ENCODE peak calls at places on chromosomes 6 and 20, in four cellular contexts. One of them, this sample, is unnamed.

GRCh38 chr6:153172815-153173214 is 41.7 kb upstream of the RGS17 start:
- DNase-seq in adrenal gland: no peak
- DNase-seq in A549: no peak
- DNase-seq in Peyer's patch: no peak
- DNase-seq in this sample: no peak

GRCh38 chr20:33789109-33789857 is 21.9 kb upstream of the CHMP4B start:
- DNase-seq in adrenal gland: peak
- DNase-seq in A549: peak
- DNase-seq in Peyer's patch: no peak
- DNase-seq in this sample: no peak

GRCh38 chr6:161215193-161215592 is 58.7 kb downstream of the AGPAT4 start:
- DNase-seq in adrenal gland: no peak
- DNase-seq in A549: no peak
- DNase-seq in Peyer's patch: no peak
- DNase-seq in this sample: peak

GRCh38 chr20:44736170-44737021 is 9.3 kb upstream of the KCNK15 start:
- DNase-seq in Peyer's patch: peak
- DNase-seq in A549: peak
- DNase-seq in adrenal gland: peak
- DNase-seq in this sample: peak

GRCh38 chr20:47535088-47535487 is 33.4 kb downstream of the NCOA3 start:
- DNase-seq in Peyer's patch: no peak
- DNase-seq in A549: peak
- DNase-seq in adrenal gland: no peak
- DNase-seq in this sample: no peak

GRCh38 chr20:36128463-36129176 is 25.9 kb upstream of the EPB41L1 start:
- DNase-seq in adrenal gland: peak
- DNase-seq in Peyer's patch: no peak
- DNase-seq in A549: peak
- DNase-seq in this sample: no peak

GRCh38 chr6:36510365-36510764 is 36.9 kb downstream of the STK38 start:
- DNase-seq in adrenal gland: no peak
- DNase-seq in Peyer's patch: no peak
- DNase-seq in A549: no peak
- DNase-seq in this sample: no peak

GRCh38 chr20:45037635-45038034 is 63.3 kb downstream of the KCNS1 start:
- DNase-seq in adrenal gland: no peak
- DNase-seq in A549: no peak
- DNase-seq in Peyer's patch: no peak
- DNase-seq in this sample: no peak

GRCh38 chr20:20699144-20699543 is 13.3 kb downstream of the RALGAPA2 start:
- DNase-seq in adrenal gland: no peak
- DNase-seq in Peyer's patch: no peak
- DNase-seq in A549: peak
- DNase-seq in this sample: no peak

GRCh38 chr20:61972910-61973508 is 92.7 kb downstream of the TAF4 start:
- DNase-seq in adrenal gland: no peak
- DNase-seq in A549: no peak
- DNase-seq in Peyer's patch: no peak
- DNase-seq in this sample: no peak

GRCh38 chr6:129725341-129725740 is 15.4 kb upstream of the ARHGAP18 start:
- DNase-seq in A549: no peak
- DNase-seq in adrenal gland: no peak
- DNase-seq in Peyer's patch: no peak
- DNase-seq in this sample: no peak

GRCh38 chr20:41138527-41139226 is 1.3 kb downstream of the PLCG1 start:
- DNase-seq in adrenal gland: peak
- DNase-seq in Peyer's patch: peak
- DNase-seq in A549: no peak
- DNase-seq in this sample: no peak

GRCh38 chr6:13012977-13013680 is 296.6 kb downstream of the PHACTR1 start:
- DNase-seq in A549: no peak
- DNase-seq in Peyer's patch: no peak
- DNase-seq in adrenal gland: no peak
- DNase-seq in this sample: no peak

GRCh38 chr6:34115396-34116314 is 30.2 kb downstream of the GRM4 start:
- DNase-seq in Peyer's patch: no peak
- DNase-seq in A549: no peak
- DNase-seq in adrenal gland: no peak
- DNase-seq in this sample: peak

GRCh38 chr6:16781348-16782169 is 20.3 kb upstream of the ATXN1 start:
- DNase-seq in adrenal gland: no peak
- DNase-seq in Peyer's patch: no peak
- DNase-seq in A549: no peak
- DNase-seq in this sample: no peak

GRCh38 chr6:4577406-4577805 is 198.8 kb upstream of the CDYL start:
- DNase-seq in adrenal gland: no peak
- DNase-seq in Peyer's patch: no peak
- DNase-seq in A549: peak
- DNase-seq in this sample: no peak

GRCh38 chr20:41049451-41049850 is 20.8 kb downstream of the TOP1 start:
- DNase-seq in adrenal gland: no peak
- DNase-seq in A549: no peak
- DNase-seq in Peyer's patch: no peak
- DNase-seq in this sample: no peak

GRCh38 chr6:52617087-52617486 is 40.2 kb upstream of the TRAM2 start:
- DNase-seq in A549: no peak
- DNase-seq in Peyer's patch: no peak
- DNase-seq in adrenal gland: no peak
- DNase-seq in this sample: no peak

GRCh38 chr6:74368746-74369145 is 672.7 kb downstream of the CD109 start:
- DNase-seq in A549: no peak
- DNase-seq in adrenal gland: no peak
- DNase-seq in Peyer's patch: no peak
- DNase-seq in this sample: no peak

GRCh38 chr20:32977281-32978008 is 26.8 kb downstream of the SUN5 start:
- DNase-seq in A549: no peak
- DNase-seq in adrenal gland: no peak
- DNase-seq in Peyer's patch: no peak
- DNase-seq in this sample: no peak

GRCh38 chr6:148557796-148558457 is 188.9 kb upstream of the UST start:
- DNase-seq in Peyer's patch: peak
- DNase-seq in A549: no peak
- DNase-seq in adrenal gland: no peak
- DNase-seq in this sample: no peak

GRCh38 chr6:34572021-34572420 is 15.9 kb upstream of the SPDEF start:
- DNase-seq in adrenal gland: no peak
- DNase-seq in Peyer's patch: no peak
- DNase-seq in A549: no peak
- DNase-seq in this sample: no peak

GRCh38 chr6:129498556-129498940 is 211.4 kb downstream of the ARHGAP18 start:
- DNase-seq in adrenal gland: no peak
- DNase-seq in Peyer's patch: no peak
- DNase-seq in A549: no peak
- DNase-seq in this sample: no peak

GRCh38 chr20:8364734-8365078 is 232.6 kb downstream of the PLCB1 start:
- DNase-seq in A549: no peak
- DNase-seq in Peyer's patch: no peak
- DNase-seq in adrenal gland: no peak
- DNase-seq in this sample: no peak

GRCh38 chr6:26330835-26331808 is 33.9 kb upstream of the BTN3A2 start:
- DNase-seq in Peyer's patch: no peak
- DNase-seq in A549: peak
- DNase-seq in adrenal gland: no peak
- DNase-seq in this sample: peak

DNA sequence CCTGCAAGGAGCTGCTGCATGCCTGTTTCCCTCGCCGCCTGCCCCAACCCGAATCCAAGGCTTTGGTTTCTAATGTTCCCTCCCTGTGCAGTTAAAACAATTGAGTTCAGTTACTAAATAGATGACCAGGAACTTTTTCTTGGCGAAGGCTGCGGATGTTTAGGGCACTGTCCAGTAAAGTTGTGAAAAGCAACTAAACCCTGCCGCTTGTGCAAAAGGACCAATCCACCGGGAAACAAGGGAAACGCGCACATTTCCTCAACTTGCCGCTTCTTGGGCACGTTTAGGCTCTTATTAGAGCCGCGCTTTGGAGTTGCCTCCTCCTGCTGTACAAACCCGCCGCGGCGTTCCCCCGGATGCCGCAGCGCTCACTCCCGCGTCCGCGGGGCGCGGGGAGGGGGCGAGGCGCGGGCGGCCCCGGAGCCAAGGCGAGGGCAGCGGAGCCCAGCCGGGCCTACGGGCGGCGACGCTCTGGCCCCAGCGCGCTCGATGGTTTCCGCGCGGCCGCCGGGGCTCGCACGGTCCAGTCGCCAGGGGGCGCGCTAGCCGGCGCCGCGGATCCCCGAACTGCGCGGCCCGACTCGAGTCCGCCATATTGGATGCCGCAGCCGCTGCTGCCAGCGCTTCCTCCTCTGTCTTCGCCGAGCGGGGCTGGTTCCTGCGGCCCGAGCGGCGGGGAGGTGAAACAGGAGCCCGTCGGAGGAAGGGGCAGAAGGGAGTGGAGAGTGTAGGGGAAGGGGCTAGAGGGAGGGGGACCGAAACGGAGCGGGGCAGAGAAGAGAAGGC is at the start of gene SCAF8:
- DNase-seq in A549: peak
- DNase-seq in Peyer's patch: peak
- DNase-seq in adrenal gland: peak
- DNase-seq in this sample: peak
- TF ChIP-seq POLR2A in A549: peak
- TF ChIP-seq POLR2A in Peyer's patch: peak
- TF ChIP-seq POLR2A in adrenal gland: peak
- TF ChIP-seq POLR2A in this sample: peak

DNA sequence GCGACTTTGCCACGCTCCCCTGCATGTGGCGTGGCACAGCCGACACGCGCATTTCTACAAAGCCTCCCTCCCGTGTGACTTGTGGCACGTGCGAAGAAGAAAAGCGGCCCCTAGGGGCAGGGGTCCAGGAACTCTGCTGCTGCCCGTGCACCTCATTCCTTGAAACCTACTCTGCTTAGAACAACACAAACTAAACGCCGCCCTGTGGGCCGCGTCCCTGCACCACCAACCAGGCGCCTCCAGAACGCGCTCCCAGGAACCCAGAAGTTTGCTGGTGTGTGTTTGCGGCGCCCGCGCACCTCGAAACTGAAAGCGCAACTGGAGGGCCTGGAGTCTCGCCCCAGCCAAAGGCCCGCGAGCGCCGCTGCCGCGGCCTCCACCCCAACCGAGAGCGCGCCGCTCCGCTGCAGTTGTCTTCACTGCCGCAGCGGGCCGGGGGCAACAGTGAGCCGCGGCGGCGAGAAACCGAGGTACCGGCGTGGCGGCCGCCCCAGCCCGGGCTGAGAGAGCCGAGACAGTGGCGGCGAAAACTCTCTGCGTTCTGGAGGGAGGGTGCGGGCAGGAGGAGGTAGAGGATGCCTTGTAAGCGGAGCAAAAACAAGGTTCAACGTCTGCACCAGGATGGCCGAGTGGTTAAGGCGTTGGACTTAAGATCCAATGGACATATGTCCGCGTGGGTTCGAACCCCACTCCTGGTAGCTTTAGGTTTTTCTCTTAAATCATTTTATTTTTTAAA is 65.8 kb downstream of the STX11 start:
- DNase-seq in Peyer's patch: peak
- DNase-seq in adrenal gland: peak
- DNase-seq in A549: peak
- DNase-seq in this sample: peak
- TF ChIP-seq POLR2A in Peyer's patch: peak
- TF ChIP-seq POLR2A in adrenal gland: peak
- TF ChIP-seq POLR2A in A549: no peak
- TF ChIP-seq POLR2A in this sample: peak

GRCh38 chr6:144063744-144064401 is 31.5 kb downstream of the SF3B5 start:
- DNase-seq in Peyer's patch: peak
- DNase-seq in adrenal gland: peak
- DNase-seq in A549: peak
- DNase-seq in this sample: peak
- TF ChIP-seq POLR2A in Peyer's patch: peak
- TF ChIP-seq POLR2A in adrenal gland: peak
- TF ChIP-seq POLR2A in A549: no peak
- TF ChIP-seq POLR2A in this sample: peak

DNA sequence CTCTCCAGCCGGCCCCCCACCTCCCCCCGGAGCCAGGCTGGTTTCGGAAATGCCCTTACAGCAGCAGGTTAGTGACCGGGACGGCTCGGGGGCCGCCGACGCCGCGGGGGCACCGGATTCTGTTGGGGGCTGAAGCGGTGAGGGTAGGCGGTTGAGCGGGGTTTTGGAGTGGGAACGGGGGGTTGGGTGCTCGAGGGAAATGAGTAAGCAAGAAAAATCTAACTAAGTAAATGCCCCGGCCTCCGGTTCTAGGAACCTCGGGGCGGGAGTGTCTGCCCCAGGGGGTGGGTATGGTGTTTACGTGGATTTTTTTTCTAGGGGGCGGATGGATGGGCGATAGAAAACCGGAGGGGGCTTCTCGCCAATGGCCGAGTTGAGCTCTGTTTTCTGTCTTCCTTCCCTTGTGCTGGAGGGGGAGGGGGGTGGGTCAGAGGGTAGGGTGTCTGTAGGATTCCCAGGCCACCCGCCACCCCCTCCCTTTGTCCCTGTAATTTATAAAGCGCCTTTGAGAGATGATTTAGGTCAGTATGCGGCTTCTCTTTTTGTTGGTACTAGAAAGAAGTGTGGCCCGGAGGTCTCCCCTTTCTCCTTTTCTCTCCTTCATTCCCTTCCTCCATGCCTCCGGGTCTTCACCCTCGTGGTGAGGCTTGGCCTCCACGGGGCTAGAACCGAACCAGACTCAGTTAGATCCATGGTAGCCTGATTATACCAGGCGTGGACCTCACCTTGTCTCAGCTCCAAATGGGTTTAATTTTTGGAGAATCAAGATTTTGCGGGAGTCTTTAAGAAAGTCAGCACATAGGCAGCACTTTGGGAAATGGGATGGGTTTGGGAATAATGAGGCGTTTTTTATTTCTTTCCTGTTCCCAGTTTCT is 2.3 kb downstream of the E2F3 start:
- DNase-seq in A549: peak
- DNase-seq in Peyer's patch: peak
- DNase-seq in adrenal gland: peak
- DNase-seq in this sample: peak
- TF ChIP-seq POLR2A in A549: no peak
- TF ChIP-seq POLR2A in Peyer's patch: no peak
- TF ChIP-seq POLR2A in adrenal gland: no peak
- TF ChIP-seq POLR2A in this sample: peak

GRCh38 chr20:58875111-58875510 is 22.6 kb downstream of the GNAS start:
- DNase-seq in Peyer's patch: no peak
- DNase-seq in adrenal gland: no peak
- DNase-seq in A549: no peak
- DNase-seq in this sample: no peak

GRCh38 chr20:58878399-58878798 is 25.9 kb downstream of the GNAS start:
- DNase-seq in A549: no peak
- DNase-seq in adrenal gland: no peak
- DNase-seq in Peyer's patch: no peak
- DNase-seq in this sample: no peak

GRCh38 chr20:58875541-58876134 is 23.1 kb downstream of the GNAS start:
- DNase-seq in Peyer's patch: no peak
- DNase-seq in adrenal gland: peak
- DNase-seq in A549: no peak
- DNase-seq in this sample: no peak

GRCh38 chr20:58876437-58876836 is 23.9 kb downstream of the GNAS start:
- DNase-seq in Peyer's patch: no peak
- DNase-seq in A549: no peak
- DNase-seq in adrenal gland: no peak
- DNase-seq in this sample: no peak

GRCh38 chr20:58877374-58878360 is 25.2 kb downstream of the GNAS start:
- DNase-seq in Peyer's patch: no peak
- DNase-seq in A549: no peak
- DNase-seq in adrenal gland: no peak
- DNase-seq in this sample: no peak
- TF ChIP-seq POLR2A in Peyer's patch: no peak
- TF ChIP-seq POLR2A in A549: no peak
- TF ChIP-seq POLR2A in adrenal gland: no peak
- TF ChIP-seq POLR2A in this sample: no peak

This sample was measured in erythroblast.